ENCODE peak calls at places on chromosome 14, in eight cellular contexts. One of them, this sample, is unnamed.

GRCh38 chr14:39175445-39176262 is 600 bp downstream of the PNN start:
- DNase-seq in heart right ventricle: no peak
- DNase-seq in CD8-positive, alpha-beta T cell: peak
- DNase-seq in OCI-LY7: peak
- DNase-seq in foreskin fibroblast: peak
- DNase-seq in thoracic aorta: no peak
- DNase-seq in MM.1S: no peak
- DNase-seq in choroid plexus epithelial cell: peak
- DNase-seq in this sample: peak

GRCh38 chr14:96092936-96093335 is 53.8 kb downstream of the C14orf132 start:
- DNase-seq in heart right ventricle: no peak
- DNase-seq in CD8-positive, alpha-beta T cell: no peak
- DNase-seq in OCI-LY7: no peak
- DNase-seq in foreskin fibroblast: no peak
- DNase-seq in thoracic aorta: no peak
- DNase-seq in MM.1S: no peak
- DNase-seq in choroid plexus epithelial cell: no peak
- DNase-seq in this sample: no peak

GRCh38 chr14:100317897-100318808 is 5.0 kb upstream of the SLC25A47 start:
- DNase-seq in heart right ventricle: peak
- DNase-seq in CD8-positive, alpha-beta T cell: peak
- DNase-seq in OCI-LY7: peak
- DNase-seq in foreskin fibroblast: peak
- DNase-seq in thoracic aorta: no peak
- DNase-seq in MM.1S: peak
- DNase-seq in choroid plexus epithelial cell: peak
- DNase-seq in this sample: peak

GRCh38 chr14:61586539-61587396 is 108.5 kb upstream of the HIF1A start:
- DNase-seq in heart right ventricle: no peak
- DNase-seq in CD8-positive, alpha-beta T cell: no peak
- DNase-seq in OCI-LY7: no peak
- DNase-seq in foreskin fibroblast: no peak
- DNase-seq in thoracic aorta: no peak
- DNase-seq in MM.1S: no peak
- DNase-seq in choroid plexus epithelial cell: no peak
- DNase-seq in this sample: no peak

GRCh38 chr14:51774209-51774608 is 86.2 kb upstream of the GNG2 start:
- DNase-seq in heart right ventricle: no peak
- DNase-seq in CD8-positive, alpha-beta T cell: no peak
- DNase-seq in OCI-LY7: no peak
- DNase-seq in foreskin fibroblast: no peak
- DNase-seq in thoracic aorta: no peak
- DNase-seq in MM.1S: no peak
- DNase-seq in choroid plexus epithelial cell: no peak
- DNase-seq in this sample: no peak

GRCh38 chr14:61145258-61145902 is 135.8 kb downstream of the TMEM30B start:
- DNase-seq in heart right ventricle: peak
- DNase-seq in CD8-positive, alpha-beta T cell: no peak
- DNase-seq in OCI-LY7: no peak
- DNase-seq in foreskin fibroblast: peak
- DNase-seq in thoracic aorta: no peak
- DNase-seq in MM.1S: no peak
- DNase-seq in choroid plexus epithelial cell: peak
- DNase-seq in this sample: no peak

GRCh38 chr14:58395815-58396626 is at the start of gene TOMM20L:
- DNase-seq in heart right ventricle: peak
- DNase-seq in CD8-positive, alpha-beta T cell: peak
- DNase-seq in OCI-LY7: peak
- DNase-seq in foreskin fibroblast: peak
- DNase-seq in thoracic aorta: peak
- DNase-seq in MM.1S: peak
- DNase-seq in choroid plexus epithelial cell: peak
- DNase-seq in this sample: peak

GRCh38 chr14:43872222-43872621 is 634.9 kb downstream of the FSCB start:
- DNase-seq in heart right ventricle: no peak
- DNase-seq in CD8-positive, alpha-beta T cell: no peak
- DNase-seq in OCI-LY7: no peak
- DNase-seq in foreskin fibroblast: no peak
- DNase-seq in thoracic aorta: no peak
- DNase-seq in MM.1S: no peak
- DNase-seq in choroid plexus epithelial cell: no peak
- DNase-seq in this sample: no peak

GRCh38 chr14:65070710-65071033 is 31.6 kb downstream of the MAX start:
- DNase-seq in heart right ventricle: no peak
- DNase-seq in CD8-positive, alpha-beta T cell: no peak
- DNase-seq in OCI-LY7: no peak
- DNase-seq in foreskin fibroblast: no peak
- DNase-seq in thoracic aorta: no peak
- DNase-seq in MM.1S: peak
- DNase-seq in choroid plexus epithelial cell: no peak
- DNase-seq in this sample: no peak

GRCh38 chr14:87131879-87132278 is 861.1 kb downstream of the GALC start:
- DNase-seq in heart right ventricle: no peak
- DNase-seq in CD8-positive, alpha-beta T cell: no peak
- DNase-seq in OCI-LY7: peak
- DNase-seq in foreskin fibroblast: peak
- DNase-seq in thoracic aorta: no peak
- DNase-seq in MM.1S: no peak
- DNase-seq in choroid plexus epithelial cell: no peak
- DNase-seq in this sample: no peak

GRCh38 chr14:76950043-76951020 is 78.2 kb downstream of the IRF2BPL start:
- DNase-seq in heart right ventricle: no peak
- DNase-seq in CD8-positive, alpha-beta T cell: no peak
- DNase-seq in OCI-LY7: no peak
- DNase-seq in foreskin fibroblast: no peak
- DNase-seq in thoracic aorta: no peak
- DNase-seq in MM.1S: no peak
- DNase-seq in choroid plexus epithelial cell: peak
- DNase-seq in this sample: no peak

GRCh38 chr14:23101986-23102625 is 2.7 kb downstream of the CIROP start:
- DNase-seq in heart right ventricle: no peak
- DNase-seq in CD8-positive, alpha-beta T cell: no peak
- DNase-seq in OCI-LY7: no peak
- DNase-seq in foreskin fibroblast: no peak
- DNase-seq in thoracic aorta: no peak
- DNase-seq in MM.1S: no peak
- DNase-seq in choroid plexus epithelial cell: no peak
- DNase-seq in this sample: no peak

GRCh38 chr14:64997108-64997794 is 10.6 kb downstream of the FNTB start:
- DNase-seq in heart right ventricle: no peak
- DNase-seq in CD8-positive, alpha-beta T cell: no peak
- DNase-seq in OCI-LY7: no peak
- DNase-seq in foreskin fibroblast: no peak
- DNase-seq in thoracic aorta: no peak
- DNase-seq in MM.1S: no peak
- DNase-seq in choroid plexus epithelial cell: no peak
- DNase-seq in this sample: no peak

GRCh38 chr14:94028450-94028826 is 2.3 kb downstream of the OTUB2 start:
- DNase-seq in heart right ventricle: no peak
- DNase-seq in CD8-positive, alpha-beta T cell: no peak
- DNase-seq in OCI-LY7: no peak
- DNase-seq in foreskin fibroblast: no peak
- DNase-seq in thoracic aorta: no peak
- DNase-seq in MM.1S: no peak
- DNase-seq in choroid plexus epithelial cell: no peak
- DNase-seq in this sample: no peak

GRCh38 chr14:72948481-72949138 is 22.3 kb downstream of the DCAF4 start:
- DNase-seq in heart right ventricle: peak
- DNase-seq in CD8-positive, alpha-beta T cell: peak
- DNase-seq in OCI-LY7: peak
- DNase-seq in foreskin fibroblast: peak
- DNase-seq in thoracic aorta: no peak
- DNase-seq in MM.1S: peak
- DNase-seq in choroid plexus epithelial cell: peak
- DNase-seq in this sample: no peak

GRCh38 chr14:104389326-104390220 is 190.0 kb upstream of the C14orf180 start:
- DNase-seq in heart right ventricle: no peak
- DNase-seq in CD8-positive, alpha-beta T cell: no peak
- DNase-seq in OCI-LY7: peak
- DNase-seq in foreskin fibroblast: no peak
- DNase-seq in thoracic aorta: no peak
- DNase-seq in MM.1S: no peak
- DNase-seq in choroid plexus epithelial cell: no peak
- DNase-seq in this sample: no peak

GRCh38 chr14:21227981-21228380 is 41.3 kb downstream of the HNRNPC start:
- DNase-seq in heart right ventricle: no peak
- DNase-seq in CD8-positive, alpha-beta T cell: no peak
- DNase-seq in OCI-LY7: no peak
- DNase-seq in foreskin fibroblast: no peak
- DNase-seq in thoracic aorta: no peak
- DNase-seq in MM.1S: no peak
- DNase-seq in choroid plexus epithelial cell: no peak
- DNase-seq in this sample: no peak

GRCh38 chr14:97218713-97219355 is 421.7 kb downstream of the VRK1 start:
- DNase-seq in heart right ventricle: no peak
- DNase-seq in CD8-positive, alpha-beta T cell: peak
- DNase-seq in OCI-LY7: no peak
- DNase-seq in foreskin fibroblast: no peak
- DNase-seq in thoracic aorta: no peak
- DNase-seq in MM.1S: no peak
- DNase-seq in choroid plexus epithelial cell: no peak
- DNase-seq in this sample: no peak

GRCh38 chr14:100453930-100454329 is 130.8 kb downstream of the SLC25A47 start:
- DNase-seq in heart right ventricle: no peak
- DNase-seq in CD8-positive, alpha-beta T cell: no peak
- DNase-seq in OCI-LY7: no peak
- DNase-seq in foreskin fibroblast: no peak
- DNase-seq in thoracic aorta: no peak
- DNase-seq in MM.1S: no peak
- DNase-seq in choroid plexus epithelial cell: no peak
- DNase-seq in this sample: no peak

GRCh38 chr14:97185186-97185585 is 388.0 kb downstream of the VRK1 start:
- DNase-seq in heart right ventricle: no peak
- DNase-seq in CD8-positive, alpha-beta T cell: no peak
- DNase-seq in OCI-LY7: peak
- DNase-seq in foreskin fibroblast: no peak
- DNase-seq in thoracic aorta: no peak
- DNase-seq in MM.1S: no peak
- DNase-seq in choroid plexus epithelial cell: no peak
- DNase-seq in this sample: no peak

DNA sequence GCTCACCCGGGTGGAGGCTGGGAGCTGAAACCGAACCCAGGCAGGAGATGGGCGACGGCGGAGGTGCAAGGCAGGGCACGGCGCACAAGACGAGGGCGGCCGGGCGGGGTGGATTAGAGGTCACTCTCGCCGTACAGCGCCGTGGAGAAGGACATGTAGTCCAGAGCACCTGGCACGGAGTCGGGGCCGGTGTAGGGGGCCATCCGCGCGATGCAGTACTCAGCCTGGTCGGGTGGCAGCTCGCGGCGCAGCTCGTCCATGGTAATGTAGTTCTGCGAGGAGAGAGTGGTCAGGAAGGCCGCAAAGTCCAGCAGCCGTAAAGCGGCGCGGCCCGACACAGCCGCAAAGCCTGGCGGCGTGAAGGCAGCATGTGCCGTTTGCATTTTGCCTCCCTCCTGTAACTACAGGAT is 81.9 kb upstream of the ZFP36L1 start:
- DNase-seq in heart right ventricle: no peak
- DNase-seq in CD8-positive, alpha-beta T cell: no peak
- DNase-seq in OCI-LY7: peak
- DNase-seq in foreskin fibroblast: no peak
- DNase-seq in thoracic aorta: no peak
- DNase-seq in MM.1S: no peak
- DNase-seq in choroid plexus epithelial cell: no peak
- DNase-seq in this sample: no peak
- H3K4me3 ChIP-seq in heart right ventricle: no peak
- H3K4me3 ChIP-seq in CD8-positive, alpha-beta T cell: no peak
- H3K4me3 ChIP-seq in OCI-LY7: peak
- H3K4me3 ChIP-seq in foreskin fibroblast: peak
- H3K4me3 ChIP-seq in thoracic aorta: no peak
- H3K4me3 ChIP-seq in MM.1S: no peak
- H3K4me3 ChIP-seq in choroid plexus epithelial cell: no peak
- H3K4me3 ChIP-seq in this sample: no peak

DNA sequence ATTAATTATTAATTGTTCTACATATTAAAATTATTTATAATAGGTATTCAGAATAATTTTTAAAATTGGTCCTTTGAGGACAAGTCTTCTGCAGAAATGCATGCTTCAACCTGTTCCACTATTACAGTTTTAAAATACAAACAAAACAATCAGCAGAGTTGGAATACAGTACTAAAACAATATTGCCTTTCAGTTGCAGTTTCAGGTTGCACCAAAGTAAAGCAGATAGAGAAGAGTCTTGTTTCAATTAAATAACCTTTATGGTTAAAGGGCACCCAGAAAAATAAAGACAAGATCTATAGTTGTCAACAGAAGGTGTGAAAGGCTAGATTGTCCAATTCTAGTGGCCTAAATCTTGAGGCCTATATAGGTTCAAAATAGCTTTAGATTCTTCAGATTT is 424.5 kb downstream of the FOXG1 start:
- DNase-seq in heart right ventricle: no peak
- DNase-seq in CD8-positive, alpha-beta T cell: no peak
- DNase-seq in OCI-LY7: no peak
- DNase-seq in foreskin fibroblast: no peak
- DNase-seq in thoracic aorta: no peak
- DNase-seq in MM.1S: peak
- DNase-seq in choroid plexus epithelial cell: no peak
- DNase-seq in this sample: no peak
- TF ChIP-seq CTCF in heart right ventricle: no peak
- TF ChIP-seq CTCF in CD8-positive, alpha-beta T cell: no peak
- TF ChIP-seq CTCF in OCI-LY7: no peak
- TF ChIP-seq CTCF in foreskin fibroblast: no peak
- TF ChIP-seq CTCF in thoracic aorta: no peak
- TF ChIP-seq CTCF in MM.1S: no peak
- TF ChIP-seq CTCF in choroid plexus epithelial cell: no peak
- TF ChIP-seq CTCF in this sample: no peak

GRCh38 chr14:101561145-101561896 is at the start of gene DIO3:
- DNase-seq in heart right ventricle: no peak
- DNase-seq in CD8-positive, alpha-beta T cell: no peak
- DNase-seq in OCI-LY7: no peak
- DNase-seq in foreskin fibroblast: no peak
- DNase-seq in thoracic aorta: no peak
- DNase-seq in MM.1S: no peak
- DNase-seq in choroid plexus epithelial cell: peak
- DNase-seq in this sample: no peak
- H3K4me3 ChIP-seq in heart right ventricle: no peak
- H3K4me3 ChIP-seq in CD8-positive, alpha-beta T cell: no peak
- H3K4me3 ChIP-seq in OCI-LY7: no peak
- H3K4me3 ChIP-seq in foreskin fibroblast: no peak
- H3K4me3 ChIP-seq in thoracic aorta: no peak
- H3K4me3 ChIP-seq in MM.1S: no peak
- H3K4me3 ChIP-seq in choroid plexus epithelial cell: no peak
- H3K4me3 ChIP-seq in this sample: no peak

GRCh38 chr14:74793506-74794155 is 30.5 kb downstream of the YLPM1 start:
- DNase-seq in heart right ventricle: no peak
- DNase-seq in CD8-positive, alpha-beta T cell: no peak
- DNase-seq in OCI-LY7: peak
- DNase-seq in foreskin fibroblast: peak
- DNase-seq in thoracic aorta: no peak
- DNase-seq in MM.1S: no peak
- DNase-seq in choroid plexus epithelial cell: peak
- DNase-seq in this sample: no peak
- TF ChIP-seq CTCF in heart right ventricle: peak
- TF ChIP-seq CTCF in CD8-positive, alpha-beta T cell: peak
- TF ChIP-seq CTCF in OCI-LY7: peak
- TF ChIP-seq CTCF in foreskin fibroblast: peak
- TF ChIP-seq CTCF in thoracic aorta: peak
- TF ChIP-seq CTCF in MM.1S: no peak
- TF ChIP-seq CTCF in choroid plexus epithelial cell: peak
- TF ChIP-seq CTCF in this sample: peak